ENCODE peak calls at places on chromosomes 6 and 20, in nine cellular contexts. X is activated naive CD4-positive, alpha-beta T cell; N is NCI-H1092 treated with DMSO at 0.1 percent for 48 hours; F is DMS79 treated with DMSO at 0.1 percent for 48 hours; T is activated naive CD8-positive, alpha-beta T cell treated with anti-CD3 and anti-CD28 coated beads, Interleukin-2, amount 50 U/mL, for 24 hours; H is right cardiac atrium; O is T follicular helper cell; P is CD8-positive, alpha-beta memory T cell; S is naive thymus-derived CD4-positive, alpha-beta T cell. C is an unnamed sample.

GRCh38 chr20:17680128-17680835 is 1.8 kb downstream of the RRBP1 start:
- DNase-seq in X (no peak), N (no peak), F (peak), T (peak), H (peak), O (no peak), P (peak), S (no peak), C (peak)

GRCh38 chr6:42764883-42765653 is 16.8 kb upstream of the BICRAL start:
- DNase-seq in X (no peak), N (no peak), F (peak), T (no peak), H (no peak), O (no peak), P (no peak), S (no peak), C (no peak)

GRCh38 chr6:154864086-154864430 is 130.8 kb downstream of the SCAF8 start:
- DNase-seq in X (no peak), N (no peak), F (peak), T (no peak), H (no peak), O (no peak), P (no peak), S (no peak), C (no peak)

GRCh38 chr20:4728121-4728520 is 6.4 kb downstream of the PRND start:
- DNase-seq in X (no peak), N (no peak), F (no peak), T (no peak), H (no peak), O (no peak), P (no peak), S (no peak), C (no peak)

GRCh38 chr6:43728586-43728985 is 41.0 kb upstream of the MRPS18A start:
- DNase-seq in X (no peak), N (no peak), F (no peak), T (no peak), H (no peak), O (no peak), P (no peak), S (no peak), C (no peak)

GRCh38 chr6:3284436-3284876 is 25.7 kb downstream of the PSMG4 start:
- DNase-seq in X (no peak), N (peak), F (no peak), T (no peak), H (peak), O (no peak), P (no peak), S (no peak), C (no peak)

GRCh38 chr6:77796824-77797809 is 144.3 kb downstream of the MEI4 start:
- DNase-seq in X (no peak), N (no peak), F (no peak), T (no peak), H (no peak), O (no peak), P (no peak), S (no peak), C (no peak)

GRCh38 chr6:13120483-13121482 is 207.6 kb downstream of the TBC1D7 start:
- DNase-seq in X (no peak), N (no peak), F (no peak), T (no peak), H (no peak), O (no peak), P (no peak), S (no peak), C (no peak)

GRCh38 chr6:100774681-100775080 is 106.4 kb downstream of the ASCC3 start:
- DNase-seq in X (no peak), N (no peak), F (no peak), T (no peak), H (no peak), O (no peak), P (no peak), S (no peak), C (no peak)

GRCh38 chr6:167951781-167952511 is 45.5 kb upstream of the KIF25 start:
- DNase-seq in X (no peak), N (no peak), F (no peak), T (no peak), H (no peak), O (no peak), P (no peak), S (no peak), C (no peak)

GRCh38 chr20:4018015-4018748 is 2.8 kb upstream of the RNF24 start:
- DNase-seq in X (no peak), N (no peak), F (peak), T (no peak), H (no peak), O (no peak), P (no peak), S (no peak), C (no peak)

GRCh38 chr20:13458860-13459451 is 179.8 kb downstream of the TASP1 start:
- DNase-seq in X (no peak), N (no peak), F (no peak), T (peak), H (no peak), O (no peak), P (no peak), S (no peak), C (no peak)

GRCh38 chr6:3769610-3770009 is 18.1 kb upstream of the PXDC1 start:
- DNase-seq in X (no peak), N (no peak), F (no peak), T (no peak), H (no peak), O (no peak), P (no peak), S (no peak), C (no peak)

GRCh38 chr6:37569999-37570776 is 70.5 kb upstream of the CCDC167 start:
- DNase-seq in X (no peak), N (no peak), F (no peak), T (no peak), H (peak), O (no peak), P (no peak), S (no peak), C (no peak)

GRCh38 chr6:62626661-62627060 is 340.6 kb upstream of the KHDRBS2 start:
- DNase-seq in X (no peak), N (no peak), F (no peak), T (no peak), H (no peak), O (no peak), P (no peak), S (no peak), C (no peak)